ENCODE peak calls at places on chromosomes 11 and 22, in ten cellular contexts. B, C, R, T, X, V, J, K, F and D are unnamed samples.

GRCh38 chr22:19448076-19448607 is 631 bp upstream of the C22orf39 start:
- DNase-seq in B (no peak), C (peak; percentile 55), R (peak; percentile 72), T (peak; percentile 67), X (no peak), V (no peak), J (peak; percentile 92), K (no peak), F (peak; percentile 35), D (no peak)

GRCh38 chr11:96567193-96567592 is 177.4 kb downstream of the JRKL start:
- DNase-seq in B (no peak), C (no peak), R (no peak), T (peak; percentile 13), X (no peak), V (no peak), J (peak; percentile 37), K (no peak), F (no peak), D (no peak)

GRCh38 chr22:38104084-38104483 is 6.4 kb downstream of the BAIAP2L2 start:
- DNase-seq in B (peak; percentile 8), C (no peak), R (no peak), T (peak; percentile 44), X (no peak), V (no peak), J (peak; percentile 49), K (no peak), F (no peak), D (no peak)

GRCh38 chr11:131033151-131033651 is 116.9 kb upstream of the SNX19 start:
- DNase-seq in B (peak; percentile 12), C (peak; percentile 87), R (no peak), T (no peak), X (no peak), V (no peak), J (peak; percentile 93), K (peak; percentile 73), F (peak; percentile 87), D (no peak)

GRCh38 chr11:65417702-65418430 is 4.7 kb upstream of the NEAT1 start:
- DNase-seq in B (no peak), C (peak; percentile 46), R (peak; percentile 92), T (peak; percentile 46), X (no peak), V (peak; percentile 46), J (peak; percentile 82), K (no peak), F (peak; percentile 13), D (peak; percentile 44)

GRCh38 chr11:106670069-106670468 is 348.2 kb downstream of the GUCY1A2 start:
- DNase-seq in B (no peak), C (no peak), R (no peak), T (no peak), X (no peak), V (no peak), J (no peak), K (no peak), F (no peak), D (no peak)

GRCh38 chr11:69558519-69558941 is 77.1 kb downstream of the LINC01488 start:
- DNase-seq in B (no peak), C (no peak), R (no peak), T (no peak), X (no peak), V (no peak), J (no peak), K (no peak), F (no peak), D (no peak)

GRCh38 chr22:23231471-23232093 is 51.3 kb downstream of the BCR start:
- DNase-seq in B (no peak), C (peak; percentile 36), R (no peak), T (no peak), X (no peak), V (no peak), J (no peak), K (no peak), F (no peak), D (no peak)

GRCh38 chr11:102319544-102319943 is 2.3 kb downstream of the BIRC3 start:
- DNase-seq in B (no peak), C (no peak), R (no peak), T (no peak), X (no peak), V (no peak), J (no peak), K (no peak), F (no peak), D (no peak)

DNA sequence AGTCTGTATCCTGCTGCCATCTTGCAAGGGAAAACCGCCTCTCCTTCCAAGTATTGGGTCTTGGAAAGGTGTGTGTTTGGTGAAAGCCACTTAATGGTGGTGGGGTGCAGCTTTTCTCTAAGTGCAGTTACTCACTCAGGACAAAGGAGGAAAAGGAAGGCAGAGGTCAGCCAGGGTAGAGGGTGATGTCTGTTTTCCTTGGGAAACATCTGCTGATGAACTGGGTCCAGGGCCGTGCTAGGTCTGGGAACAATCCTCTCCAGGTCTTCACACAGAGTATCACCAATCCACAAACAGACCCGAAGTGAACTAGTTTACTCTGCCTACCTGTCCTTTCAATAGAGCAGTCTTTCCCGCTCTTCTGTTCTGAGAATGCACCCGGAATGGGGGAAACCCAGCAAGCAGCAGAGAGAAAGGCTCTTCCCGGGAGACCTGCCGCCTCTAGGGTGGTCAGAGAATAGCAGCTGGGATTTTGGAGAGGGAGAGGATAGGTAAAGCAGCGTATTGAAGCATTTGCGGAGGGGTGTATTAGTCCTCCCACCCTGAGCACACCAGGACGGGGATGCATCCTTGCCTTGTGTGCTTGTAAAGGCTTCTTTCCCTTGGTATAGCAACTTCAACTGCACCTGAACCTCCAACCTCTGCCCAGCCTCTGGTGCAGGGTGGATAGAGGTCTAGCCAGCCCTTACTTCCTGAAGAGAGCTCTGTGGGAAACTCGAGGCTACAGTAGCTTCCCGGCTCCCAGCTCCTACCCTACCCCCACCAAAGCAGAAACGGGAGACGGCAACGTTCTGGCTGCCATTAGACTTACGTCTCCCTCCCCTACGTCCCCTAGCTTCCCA is 20.7 kb downstream of the LHFPL7 start:
- DNase-seq in B (no peak), C (no peak), R (no peak), T (no peak), X (no peak), V (no peak), J (no peak), K (no peak), F (no peak), D (no peak)
- TF ChIP-seq CTCF in B (no peak), C (no peak), R (no peak), T (no peak), X (no peak), V (no peak), J (peak; percentile 23), K (no peak), F (no peak), D (no peak)

GRCh38 chr11:123654566-123655081 is at the start of gene SCN3B:
- DNase-seq in B (no peak), C (peak; percentile 39), R (peak; percentile 71), T (peak; percentile 90), X (no peak), V (peak; percentile 70), J (peak; percentile 70), K (no peak), F (peak; percentile 67), D (no peak)

GRCh38 chr11:123653997-123654565 is 343 bp downstream of the SCN3B start:
- DNase-seq in B (no peak), C (peak; percentile 34), R (peak; percentile 66), T (peak; percentile 85), X (no peak), V (peak; percentile 58), J (peak; percentile 55), K (no peak), F (peak; percentile 52), D (no peak)

GRCh38 chr11:123650901-123651300 is 3.5 kb downstream of the SCN3B start:
- DNase-seq in B (no peak), C (no peak), R (no peak), T (no peak), X (no peak), V (no peak), J (no peak), K (no peak), F (no peak), D (no peak)

GRCh38 chr11:123659311-123659710 is 4.9 kb upstream of the SCN3B start:
- DNase-seq in B (no peak), C (no peak), R (no peak), T (no peak), X (no peak), V (no peak), J (no peak), K (no peak), F (no peak), D (no peak)

DNA sequence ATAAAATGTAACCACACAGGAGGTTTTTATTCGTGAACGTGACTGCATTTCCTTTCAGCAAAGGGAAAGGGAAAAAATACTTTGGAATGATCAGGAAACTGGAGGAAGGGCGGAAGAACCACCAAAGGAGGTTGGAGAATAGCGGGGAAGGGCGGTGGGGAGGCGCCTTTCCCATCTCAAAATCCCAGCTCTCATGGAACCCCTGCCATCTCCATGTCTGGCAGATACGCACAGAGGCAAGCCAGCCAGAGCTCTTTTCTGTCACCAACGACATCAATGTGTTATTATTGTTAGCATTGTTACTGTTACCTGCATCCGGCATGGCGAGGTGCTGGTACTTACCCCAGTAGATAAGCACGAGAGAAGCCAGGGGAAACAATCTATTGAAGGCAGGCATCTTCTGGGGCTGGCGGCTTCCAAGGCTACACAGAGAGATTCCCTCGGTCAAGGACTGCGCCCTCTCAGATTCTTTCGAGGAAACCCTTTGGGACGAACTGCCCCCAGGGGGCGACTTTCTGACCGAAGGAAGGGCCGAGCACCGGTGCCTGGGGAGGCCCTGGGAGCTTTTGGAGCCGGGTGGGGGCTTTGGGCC is 923 bp downstream of the SCN3B start:
- DNase-seq in B (no peak), C (no peak), R (no peak), T (no peak), X (no peak), V (no peak), J (no peak), K (no peak), F (no peak), D (no peak)
- TF ChIP-seq CTCF in B (peak; percentile 32), C (no peak), R (no peak), T (peak; percentile 23), X (no peak), V (no peak), J (no peak), K (no peak), F (no peak), D (no peak)

GRCh38 chr11:107856180-107856980 is 2.2 kb downstream of the SLC35F2 start:
- DNase-seq in B (peak; percentile 33), C (no peak), R (no peak), T (no peak), X (no peak), V (no peak), J (no peak), K (no peak), F (no peak), D (no peak)
- TF ChIP-seq CTCF in B (no peak), C (no peak), R (no peak), T (no peak), X (no peak), V (no peak), J (no peak), K (no peak), F (no peak), D (no peak)

DNA sequence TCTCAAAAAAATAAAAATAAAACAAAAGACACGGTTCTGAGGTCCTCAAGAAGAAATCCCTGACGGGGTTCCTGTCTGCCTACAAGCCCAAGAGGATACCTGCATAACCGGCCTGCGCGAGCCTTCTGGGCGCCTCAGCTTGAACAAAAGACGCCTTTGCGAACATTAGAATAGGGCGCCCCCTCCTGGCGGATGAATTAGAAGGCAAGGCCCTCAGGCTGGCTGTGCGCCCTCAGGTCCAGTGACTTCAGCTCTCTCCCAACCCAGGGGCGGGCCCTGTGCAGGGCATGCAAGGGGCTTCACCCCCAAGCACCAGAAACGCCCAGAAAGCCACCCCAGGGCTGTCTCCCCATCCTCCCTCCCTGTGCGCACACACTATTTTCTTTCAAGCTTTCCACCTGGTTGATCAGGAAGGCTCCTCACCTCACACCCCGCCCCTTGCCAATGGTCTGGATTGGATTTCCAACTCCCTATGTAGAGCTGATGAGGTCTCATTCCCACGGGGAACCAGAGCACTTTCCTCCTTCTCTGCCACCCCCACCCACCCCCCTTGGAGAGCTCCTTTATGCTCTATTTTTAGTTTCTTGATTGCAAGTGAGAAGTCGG is 273.3 kb downstream of the BUD13 start:
- DNase-seq in B (peak; percentile 64), C (peak; percentile 45), R (peak; percentile 91), T (peak; percentile 94), X (no peak), V (peak; percentile 65), J (peak; percentile 45), K (peak; percentile 10), F (peak; percentile 33), D (no peak)
- TF ChIP-seq CTCF in B (peak; percentile 84), C (peak; percentile 48), R (peak; percentile 69), T (peak; percentile 70), X (peak; percentile 55), V (peak; percentile 65), J (peak; percentile 48), K (peak; percentile 59), F (peak; percentile 62), D (no peak)